ENCODE peak calls at places on chromosomes 12 and 14, in seven cellular contexts. One of them, this sample, is unnamed.

GRCh38 chr14:64244279-64244678 is 49.9 kb downstream of the ESR2 start:
- DNase-seq in K562: no peak
- DNase-seq in HCT116: no peak
- DNase-seq in HepG2: no peak
- DNase-seq in GM12878: no peak
- DNase-seq in SK-N-SH: no peak
- DNase-seq in H1: no peak
- DNase-seq in this sample: no peak

GRCh38 chr14:59116984-59117415 is 71.5 kb upstream of the DAAM1 start:
- DNase-seq in K562: no peak
- DNase-seq in HCT116: peak
- DNase-seq in HepG2: no peak
- DNase-seq in GM12878: peak
- DNase-seq in SK-N-SH: no peak
- DNase-seq in H1: no peak
- DNase-seq in this sample: no peak

GRCh38 chr14:102545461-102546265 is 36.1 kb upstream of the ANKRD9 start:
- DNase-seq in K562: no peak
- DNase-seq in HCT116: no peak
- DNase-seq in HepG2: peak
- DNase-seq in GM12878: no peak
- DNase-seq in SK-N-SH: peak
- DNase-seq in H1: no peak
- DNase-seq in this sample: peak

GRCh38 chr12:105724651-105725050 is 394.2 kb downstream of the C12orf75 start:
- DNase-seq in K562: no peak
- DNase-seq in HCT116: no peak
- DNase-seq in HepG2: no peak
- DNase-seq in GM12878: no peak
- DNase-seq in SK-N-SH: no peak
- DNase-seq in H1: no peak
- DNase-seq in this sample: no peak

GRCh38 chr12:69936214-69936731 is 111.2 kb downstream of the MYRFL start:
- DNase-seq in K562: no peak
- DNase-seq in HCT116: no peak
- DNase-seq in HepG2: no peak
- DNase-seq in GM12878: no peak
- DNase-seq in SK-N-SH: peak
- DNase-seq in H1: peak
- DNase-seq in this sample: peak

GRCh38 chr14:24331731-24332093 is 3.2 kb downstream of the ADCY4 start:
- DNase-seq in K562: no peak
- DNase-seq in HCT116: no peak
- DNase-seq in HepG2: no peak
- DNase-seq in GM12878: no peak
- DNase-seq in SK-N-SH: no peak
- DNase-seq in H1: no peak
- DNase-seq in this sample: no peak

GRCh38 chr12:6843118-6843902 is 2.6 kb downstream of the GNB3 start:
- DNase-seq in K562: peak
- DNase-seq in HCT116: no peak
- DNase-seq in HepG2: no peak
- DNase-seq in GM12878: no peak
- DNase-seq in SK-N-SH: peak
- DNase-seq in H1: no peak
- DNase-seq in this sample: no peak

GRCh38 chr14:92105845-92106094 is 612 bp downstream of the ATXN3 start:
- DNase-seq in K562: no peak
- DNase-seq in HCT116: no peak
- DNase-seq in HepG2: peak
- DNase-seq in GM12878: no peak
- DNase-seq in SK-N-SH: no peak
- DNase-seq in H1: no peak
- DNase-seq in this sample: peak

GRCh38 chr12:113759135-113759534 is 207.0 kb downstream of the RBM19 start:
- DNase-seq in K562: no peak
- DNase-seq in HCT116: no peak
- DNase-seq in HepG2: no peak
- DNase-seq in GM12878: no peak
- DNase-seq in SK-N-SH: no peak
- DNase-seq in H1: no peak
- DNase-seq in this sample: no peak

GRCh38 chr12:52236386-52237050 is 3.5 kb downstream of the KRT7 start:
- DNase-seq in K562: no peak
- DNase-seq in HCT116: no peak
- DNase-seq in HepG2: no peak
- DNase-seq in GM12878: no peak
- DNase-seq in SK-N-SH: peak
- DNase-seq in H1: no peak
- DNase-seq in this sample: no peak
- TF ChIP-seq JUND in K562: no peak
- TF ChIP-seq JUND in HCT116: no peak
- TF ChIP-seq JUND in HepG2: no peak
- TF ChIP-seq JUND in GM12878: no peak
- TF ChIP-seq JUND in SK-N-SH: no peak
- TF ChIP-seq JUND in H1: no peak
- TF ChIP-seq JUND in this sample: no peak

GRCh38 chr14:51872396-51872795 is 12.0 kb downstream of the GNG2 start:
- DNase-seq in K562: no peak
- DNase-seq in HCT116: no peak
- DNase-seq in HepG2: no peak
- DNase-seq in GM12878: no peak
- DNase-seq in SK-N-SH: peak
- DNase-seq in H1: no peak
- DNase-seq in this sample: no peak

GRCh38 chr14:51871846-51872245 is 11.4 kb downstream of the GNG2 start:
- DNase-seq in K562: no peak
- DNase-seq in HCT116: no peak
- DNase-seq in HepG2: no peak
- DNase-seq in GM12878: no peak
- DNase-seq in SK-N-SH: no peak
- DNase-seq in H1: no peak
- DNase-seq in this sample: no peak

GRCh38 chr14:51868405-51868804 is 8.0 kb downstream of the GNG2 start:
- DNase-seq in K562: no peak
- DNase-seq in HCT116: no peak
- DNase-seq in HepG2: no peak
- DNase-seq in GM12878: no peak
- DNase-seq in SK-N-SH: no peak
- DNase-seq in H1: no peak
- DNase-seq in this sample: no peak

GRCh38 chr14:51869426-51870113 is 9.2 kb downstream of the GNG2 start:
- DNase-seq in K562: no peak
- DNase-seq in HCT116: no peak
- DNase-seq in HepG2: no peak
- DNase-seq in GM12878: no peak
- DNase-seq in SK-N-SH: no peak
- DNase-seq in H1: no peak
- DNase-seq in this sample: no peak

DNA sequence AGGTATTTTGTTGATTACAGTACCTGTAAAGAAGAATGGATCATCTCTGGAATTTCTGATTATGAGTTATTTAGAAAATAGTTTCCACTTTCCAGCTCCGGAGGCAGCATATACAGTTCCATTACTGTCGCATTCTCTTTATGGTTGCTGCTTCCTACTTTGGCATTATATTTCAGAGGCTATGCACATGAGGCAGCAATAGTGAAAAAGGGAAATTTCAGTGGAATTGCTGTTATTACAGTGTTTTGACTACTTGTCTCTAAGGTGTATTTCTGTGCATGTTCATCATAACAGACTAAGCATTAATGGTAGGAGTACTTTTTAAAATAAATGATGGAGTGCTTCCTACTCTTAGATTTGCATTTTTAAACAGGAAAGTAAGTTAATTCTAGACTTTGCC is 10.2 kb downstream of the GNG2 start:
- DNase-seq in K562: no peak
- DNase-seq in HCT116: no peak
- DNase-seq in HepG2: no peak
- DNase-seq in GM12878: no peak
- DNase-seq in SK-N-SH: no peak
- DNase-seq in H1: no peak
- DNase-seq in this sample: no peak
- TF ChIP-seq JUND in K562: no peak
- TF ChIP-seq JUND in HCT116: no peak
- TF ChIP-seq JUND in HepG2: no peak
- TF ChIP-seq JUND in GM12878: no peak
- TF ChIP-seq JUND in SK-N-SH: no peak
- TF ChIP-seq JUND in H1: no peak
- TF ChIP-seq JUND in this sample: no peak

GRCh38 chr12:3677609-3678008 is 75.3 kb downstream of the CRACR2A start:
- DNase-seq in K562: no peak
- DNase-seq in HCT116: no peak
- DNase-seq in HepG2: no peak
- DNase-seq in GM12878: no peak
- DNase-seq in SK-N-SH: no peak
- DNase-seq in H1: no peak
- DNase-seq in this sample: no peak

GRCh38 chr12:3681595-3681921 is 71.4 kb downstream of the CRACR2A start:
- DNase-seq in K562: no peak
- DNase-seq in HCT116: no peak
- DNase-seq in HepG2: no peak
- DNase-seq in GM12878: no peak
- DNase-seq in SK-N-SH: no peak
- DNase-seq in H1: no peak
- DNase-seq in this sample: no peak

GRCh38 chr12:3683670-3684069 is 69.2 kb downstream of the CRACR2A start:
- DNase-seq in K562: peak
- DNase-seq in HCT116: no peak
- DNase-seq in HepG2: no peak
- DNase-seq in GM12878: no peak
- DNase-seq in SK-N-SH: no peak
- DNase-seq in H1: no peak
- DNase-seq in this sample: no peak

GRCh38 chr12:3679831-3680230 is 73.1 kb downstream of the CRACR2A start:
- DNase-seq in K562: no peak
- DNase-seq in HCT116: no peak
- DNase-seq in HepG2: no peak
- DNase-seq in GM12878: no peak
- DNase-seq in SK-N-SH: no peak
- DNase-seq in H1: no peak
- DNase-seq in this sample: no peak

DNA sequence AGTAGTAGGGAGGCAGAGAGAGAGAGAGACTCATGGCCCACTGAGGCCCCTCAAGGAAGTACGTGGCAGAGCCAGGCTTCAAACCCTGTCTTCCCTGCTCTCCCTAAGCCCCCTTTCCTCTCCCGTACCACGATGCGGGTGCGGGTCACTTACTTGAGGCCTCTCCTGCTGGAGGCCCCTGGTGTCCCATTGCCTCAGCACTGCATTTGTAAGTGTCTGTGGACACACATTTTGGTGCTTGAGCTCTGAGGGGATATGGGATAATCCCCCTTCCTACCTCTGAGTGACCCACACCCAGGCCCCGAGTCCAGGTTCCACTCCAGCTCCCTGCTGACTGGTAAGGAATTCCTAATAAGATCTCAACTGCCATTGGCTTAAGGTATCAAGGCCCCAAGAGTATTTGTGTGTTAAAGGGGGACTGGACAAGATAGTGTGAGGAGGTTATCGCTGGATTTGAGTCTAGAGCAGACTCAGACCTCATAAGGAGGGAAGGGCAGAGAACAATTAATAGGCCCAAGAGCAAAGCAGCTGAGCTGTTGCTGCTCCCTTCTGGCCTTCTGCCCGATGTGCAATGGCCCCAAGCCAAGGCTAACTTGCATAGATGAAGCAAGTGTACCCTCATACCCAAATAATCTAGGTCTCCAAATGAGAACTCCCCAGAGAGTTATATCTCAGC is 71.9 kb downstream of the CRACR2A start:
- DNase-seq in K562: no peak
- DNase-seq in HCT116: no peak
- DNase-seq in HepG2: no peak
- DNase-seq in GM12878: no peak
- DNase-seq in SK-N-SH: peak
- DNase-seq in H1: no peak
- DNase-seq in this sample: no peak
- TF ChIP-seq JUND in K562: no peak
- TF ChIP-seq JUND in HCT116: no peak
- TF ChIP-seq JUND in HepG2: no peak
- TF ChIP-seq JUND in GM12878: no peak
- TF ChIP-seq JUND in SK-N-SH: no peak
- TF ChIP-seq JUND in H1: no peak
- TF ChIP-seq JUND in this sample: no peak

GRCh38 chr12:118704517-118704916 is 276.8 kb upstream of the SRRM4 start:
- DNase-seq in K562: no peak
- DNase-seq in HCT116: no peak
- DNase-seq in HepG2: peak
- DNase-seq in GM12878: no peak
- DNase-seq in SK-N-SH: peak
- DNase-seq in H1: no peak
- DNase-seq in this sample: no peak
- TF ChIP-seq JUND in K562: no peak
- TF ChIP-seq JUND in HCT116: no peak
- TF ChIP-seq JUND in HepG2: no peak
- TF ChIP-seq JUND in GM12878: no peak
- TF ChIP-seq JUND in SK-N-SH: no peak
- TF ChIP-seq JUND in H1: no peak
- TF ChIP-seq JUND in this sample: no peak